ENCODE peak calls at places on chromosomes 1 and 21, in five cellular contexts. L is uterus, F is AG09309, Z is cardiac fibroblast, B is GM23248. C is an unnamed sample.

GRCh38 chr1:18440385-18441226 is 40.1 kb upstream of the KLHDC7A start:
- DNase-seq in L (no peak), F (no peak), Z (no peak), B (no peak), C (no peak)

GRCh38 chr1:235369802-235370201 is 2.6 kb downstream of the TBCE start:
- DNase-seq in L (no peak), F (no peak), Z (no peak), B (no peak), C (no peak)

GRCh38 chr21:45579383-45580180 is 37.3 kb upstream of the SLC19A1 start:
- DNase-seq in L (no peak), F (no peak), Z (no peak), B (no peak), C (no peak)

GRCh38 chr1:106962591-106962990 is 93.9 kb upstream of the PRMT6 start:
- DNase-seq in L (no peak), F (peak), Z (no peak), B (peak), C (no peak)

GRCh38 chr1:240739754-240740153 is 127.8 kb upstream of the GREM2 start:
- DNase-seq in L (no peak), F (no peak), Z (peak), B (peak), C (no peak)

GRCh38 chr1:21651214-21652042 is 17.7 kb downstream of the RAP1GAP start:
- DNase-seq in L (no peak), F (no peak), Z (no peak), B (peak), C (no peak)

GRCh38 chr1:243363832-243364231 is 108.0 kb downstream of the SDCCAG8 start:
- DNase-seq in L (no peak), F (no peak), Z (no peak), B (no peak), C (no peak)

GRCh38 chr1:36436820-36437219 is 13.4 kb downstream of the OSCP1 start:
- DNase-seq in L (no peak), F (no peak), Z (peak), B (no peak), C (no peak)

GRCh38 chr21:41752231-41752681 is 14.6 kb downstream of the RIPK4 start:
- DNase-seq in L (no peak), F (no peak), Z (peak), B (peak), C (peak)

GRCh38 chr1:100137602-100138001 is 4.6 kb downstream of the TRMT13 start:
- DNase-seq in L (no peak), F (no peak), Z (no peak), B (no peak), C (no peak)

GRCh38 chr1:63024132-63024531 is 240.2 kb downstream of the ATG4C start:
- DNase-seq in L (no peak), F (no peak), Z (no peak), B (no peak), C (no peak)

GRCh38 chr1:71667224-71667623 is 586.4 kb upstream of the ZRANB2 start:
- DNase-seq in L (no peak), F (no peak), Z (peak), B (peak), C (peak)

GRCh38 chr1:28301368-28302174 is 27.3 kb upstream of the MED18 start:
- DNase-seq in L (no peak), F (no peak), Z (no peak), B (peak), C (no peak)

GRCh38 chr1:7046314-7046713 is 261.1 kb downstream of the CAMTA1 start:
- DNase-seq in L (no peak), F (peak), Z (peak), B (peak), C (peak)

GRCh38 chr1:32151319-32151787 is 28.1 kb upstream of the TXLNA start:
- DNase-seq in L (no peak), F (peak), Z (peak), B (peak), C (peak)

GRCh38 chr1:204314209-204314892 is 45.4 kb downstream of the PLEKHA6 start:
- DNase-seq in L (no peak), F (no peak), Z (no peak), B (no peak), C (no peak)

GRCh38 chr1:100538935-100539835 is 1.2 kb downstream of the GPR88 start:
- DNase-seq in L (no peak), F (no peak), Z (peak), B (peak), C (no peak)

GRCh38 chr1:70315782-70316181 is 38.7 kb downstream of the ANKRD13C start:
- DNase-seq in L (no peak), F (no peak), Z (no peak), B (no peak), C (no peak)

GRCh38 chr1:3403388-3404179 is 50.9 kb upstream of the ARHGEF16 start:
- DNase-seq in L (no peak), F (no peak), Z (no peak), B (no peak), C (no peak)

GRCh38 chr1:167501513-167502191 is 16.7 kb downstream of the CD247 start:
- DNase-seq in L (no peak), F (no peak), Z (no peak), B (no peak), C (no peak)

GRCh38 chr1:7420706-7421105 is 350.4 kb upstream of the VAMP3 start:
- DNase-seq in L (peak), F (no peak), Z (no peak), B (no peak), C (no peak)

GRCh38 chr1:101506541-101507164 is 269.8 kb downstream of the S1PR1 start:
- DNase-seq in L (no peak), F (no peak), Z (peak), B (peak), C (no peak)

GRCh38 chr1:43621861-43622260 is 28.1 kb upstream of the KDM4A start:
- DNase-seq in L (no peak), F (no peak), Z (no peak), B (no peak), C (no peak)

GRCh38 chr1:207797229-207797973 is 45.5 kb downstream of the CD46 start:
- DNase-seq in L (peak), F (peak), Z (peak), B (peak), C (peak)

GRCh38 chr1:45375104-45376090 is 35.2 kb upstream of the MUTYH start:
- DNase-seq in L (no peak), F (no peak), Z (no peak), B (peak), C (no peak)

GRCh38 chr21:45264146-45264918 is 23.4 kb downstream of the POFUT2 start:
- DNase-seq in L (no peak), F (no peak), Z (no peak), B (no peak), C (no peak)

DNA sequence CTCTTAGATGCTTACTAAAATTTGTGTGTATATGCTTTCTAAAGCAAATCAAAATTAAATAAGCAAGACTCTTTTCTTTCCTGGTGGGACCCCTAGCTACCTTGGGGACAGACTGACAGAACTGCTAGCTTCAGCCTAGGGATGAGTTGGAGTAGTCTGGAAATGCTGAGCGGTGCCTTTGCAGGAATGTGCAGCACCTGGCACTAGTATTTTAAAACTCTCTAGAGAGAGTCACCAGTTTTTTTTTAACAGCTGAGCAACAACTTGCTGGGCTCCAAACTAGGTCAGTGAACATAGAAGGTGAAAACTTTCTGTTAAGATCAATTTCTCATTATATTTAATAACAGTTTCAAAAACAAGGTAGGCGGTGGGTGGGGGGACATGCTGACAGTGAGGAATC is 56.8 kb downstream of the NUF2 start:
- DNase-seq in L (no peak), F (no peak), Z (no peak), B (no peak), C (no peak)
- H3K4me3 ChIP-seq in L (no peak), F (no peak), Z (no peak), B (no peak), C (no peak)

GRCh38 chr1:97137862-97138514 is 416.4 kb downstream of the PTBP2 start:
- DNase-seq in L (peak), F (no peak), Z (peak), B (peak), C (peak)
- H3K4me3 ChIP-seq in L (no peak), F (no peak), Z (no peak), B (no peak), C (no peak)

DNA sequence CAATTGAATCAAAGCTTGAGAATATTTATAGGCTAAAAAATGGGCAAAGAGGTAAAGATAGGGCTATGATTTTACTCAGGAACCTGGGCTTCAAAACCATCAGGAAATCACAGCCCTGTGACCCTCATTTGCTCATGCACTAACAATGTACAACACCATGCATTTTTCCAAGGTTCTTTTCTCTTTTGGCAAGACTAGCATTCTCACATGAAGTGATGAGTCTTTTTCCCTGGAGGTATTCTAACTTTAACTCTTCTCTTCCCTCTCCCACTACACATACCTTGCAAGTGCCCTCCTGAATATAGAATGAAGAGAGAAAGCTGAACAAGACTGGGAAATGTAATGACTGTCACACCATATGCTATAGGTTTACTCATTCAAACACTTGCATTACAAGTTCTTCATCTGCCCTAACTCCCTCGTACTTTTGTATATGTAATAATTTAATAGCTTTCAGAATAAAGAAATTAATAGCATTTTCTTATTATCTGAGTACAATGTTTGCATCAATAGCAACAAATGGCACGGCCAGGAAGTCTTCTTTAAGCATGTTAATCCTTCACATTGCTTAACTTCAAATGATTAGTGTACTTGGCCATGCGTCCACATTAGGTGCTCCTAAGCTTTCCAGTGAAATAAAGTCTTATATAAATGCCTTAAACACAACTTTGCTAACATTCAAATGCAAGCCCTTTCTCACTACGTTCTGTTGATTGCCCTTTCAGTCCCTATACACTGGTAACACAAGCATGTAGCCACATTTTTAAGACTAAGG is 1.8 kb downstream of the NIBAN1 start:
- DNase-seq in L (no peak), F (no peak), Z (peak), B (peak), C (peak)
- H3K4me3 ChIP-seq in L (peak), F (peak), Z (peak), B (peak), C (peak)

GRCh38 chr1:226678251-226678650 is 60.8 kb downstream of the ITPKB start:
- DNase-seq in L (no peak), F (no peak), Z (no peak), B (no peak), C (no peak)

GRCh38 chr1:226679303-226679702 is 59.8 kb downstream of the ITPKB start:
- DNase-seq in L (no peak), F (no peak), Z (no peak), B (no peak), C (no peak)

GRCh38 chr1:226677121-226678020 is 61.7 kb downstream of the ITPKB start:
- DNase-seq in L (peak), F (peak), Z (peak), B (peak), C (peak)

GRCh38 chr1:226679853-226680516 is 59.1 kb downstream of the ITPKB start:
- DNase-seq in L (peak), F (no peak), Z (peak), B (peak), C (no peak)

DNA sequence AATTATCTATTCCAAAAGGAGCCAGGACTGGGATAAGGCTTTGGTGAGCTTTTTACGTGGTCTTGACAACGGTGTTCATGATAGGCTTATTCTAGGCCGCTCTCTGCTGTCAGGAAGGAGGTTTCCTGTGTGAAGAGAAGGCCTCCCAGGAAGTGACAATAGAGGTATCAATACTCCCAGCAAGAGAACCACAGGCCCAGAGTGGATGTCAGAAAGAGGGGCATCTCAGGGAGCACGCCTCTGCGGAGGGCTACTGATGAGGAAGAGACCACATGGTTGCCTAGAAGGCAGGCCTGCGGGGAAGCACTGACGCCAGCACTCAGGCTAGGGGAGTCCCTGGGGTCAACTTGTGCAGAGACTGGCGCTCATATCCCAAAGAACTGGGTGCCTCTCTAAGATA is 60.4 kb downstream of the ITPKB start:
- DNase-seq in L (no peak), F (no peak), Z (no peak), B (no peak), C (no peak)
- H3K4me3 ChIP-seq in L (no peak), F (no peak), Z (no peak), B (no peak), C (no peak)

GRCh38 chr1:46400398-46400797 is 6.3 kb downstream of the FAAH start:
- DNase-seq in L (no peak), F (no peak), Z (no peak), B (no peak), C (no peak)
- H3K4me3 ChIP-seq in L (no peak), F (no peak), Z (no peak), B (no peak), C (no peak)

GRCh38 chr1:1540015-1540816 is at the start of gene TMEM240:
- DNase-seq in L (peak), F (peak), Z (peak), B (peak), C (peak)
- H3K4me3 ChIP-seq in L (peak), F (peak), Z (peak), B (peak), C (peak)

DNA sequence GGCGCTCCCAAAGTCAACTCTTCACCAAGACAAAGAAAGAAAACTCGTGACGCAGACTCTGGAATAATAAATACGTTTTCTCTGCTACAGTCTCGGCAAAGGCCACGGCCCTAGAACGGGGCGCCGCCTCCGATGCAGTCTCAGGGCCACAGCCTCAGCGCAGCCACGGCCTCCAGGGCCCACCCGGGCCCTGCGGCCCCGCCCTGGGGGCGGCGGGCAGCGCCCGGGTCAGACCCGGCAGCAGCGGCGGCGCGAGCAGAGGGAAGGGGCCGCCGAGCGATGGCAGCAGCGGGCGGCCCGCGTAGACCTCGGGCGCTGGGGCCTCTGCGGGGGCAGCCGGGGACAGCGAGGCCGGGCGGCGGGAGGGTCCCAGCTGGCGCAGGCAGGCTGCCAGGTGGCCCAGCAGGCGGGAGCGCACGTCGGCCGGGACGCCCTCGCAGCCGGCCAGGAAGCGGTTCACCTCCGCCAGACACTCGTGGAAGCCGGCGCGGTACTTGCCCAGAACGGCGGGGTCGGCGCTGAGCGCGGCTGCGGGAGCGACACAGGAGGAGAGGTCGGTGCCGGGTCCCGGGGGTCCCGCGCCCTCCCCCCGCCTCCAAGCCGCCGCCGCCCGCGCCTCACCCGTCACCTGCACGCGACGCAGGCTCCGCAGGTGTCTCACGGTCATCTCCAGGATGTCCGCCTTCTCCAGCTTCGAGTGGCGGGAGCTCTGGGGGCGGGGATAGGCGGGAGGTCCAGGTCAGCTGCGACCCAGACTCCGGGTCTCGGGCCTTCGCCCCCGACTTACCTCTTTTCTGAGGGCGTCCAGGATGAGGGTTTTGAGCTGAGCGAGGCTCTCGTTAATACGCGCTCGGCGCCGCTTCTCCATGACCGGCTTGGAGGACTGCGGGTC is 746 bp downstream of the HES4 start:
- DNase-seq in L (peak), F (no peak), Z (peak), B (peak), C (no peak)
- H3K4me3 ChIP-seq in L (peak), F (peak), Z (peak), B (peak), C (peak)